ENCODE peak calls at places on chromosomes 4 and X, in five cellular contexts. C is IMR-90, H is GM12878, I is K562, W is SK-N-SH. S is an unnamed sample.

GRCh38 chrX:94662665-94663064 is 988.7 kb downstream of the FAM133A start:
- DNase-seq in C (no peak), H (no peak), I (no peak), W (no peak), S (no peak)

GRCh38 chrX:108468486-108468885 is 28.8 kb downstream of the COL4A5 start:
- DNase-seq in C (peak), H (no peak), I (no peak), W (no peak), S (no peak)

GRCh38 chrX:104318330-104319009 is 63.7 kb upstream of the ESX1 start:
- DNase-seq in C (peak), H (no peak), I (no peak), W (no peak), S (peak)

GRCh38 chr4:124279741-124280140 is 432.8 kb downstream of the ANKRD50 start:
- DNase-seq in C (no peak), H (no peak), I (no peak), W (peak), S (no peak)

GRCh38 chr4:94669672-94670664 is 87.8 kb upstream of the BMPR1B start:
- DNase-seq in C (no peak), H (no peak), I (no peak), W (no peak), S (no peak)

GRCh38 chrX:38124000-38124399 is 96.7 kb downstream of the SRPX start:
- DNase-seq in C (no peak), H (no peak), I (no peak), W (peak), S (no peak)

GRCh38 chr4:122712782-122713181 is 19.7 kb upstream of the BBS12 start:
- DNase-seq in C (peak), H (no peak), I (peak), W (no peak), S (no peak)

GRCh38 chr4:108060686-108061321 is 71.1 kb downstream of the HADH start:
- DNase-seq in C (no peak), H (no peak), I (no peak), W (no peak), S (no peak)

GRCh38 chr4:64727960-64728359 is 318.7 kb upstream of the TECRL start:
- DNase-seq in C (no peak), H (no peak), I (no peak), W (no peak), S (no peak)

GRCh38 chr4:63036159-63036866 is 1372.9 kb downstream of the TECRL start:
- DNase-seq in C (no peak), H (no peak), I (no peak), W (no peak), S (no peak)

GRCh38 chr4:25092139-25092538 is 61.4 kb upstream of the LGI2 start:
- DNase-seq in C (no peak), H (no peak), I (no peak), W (no peak), S (no peak)

GRCh38 chr4:65358914-65359313 is 311.4 kb downstream of the EPHA5 start:
- DNase-seq in C (no peak), H (no peak), I (no peak), W (no peak), S (no peak)

GRCh38 chr4:83109480-83110221 is 4.9 kb downstream of the PLAC8 start:
- DNase-seq in C (peak), H (no peak), I (no peak), W (peak), S (no peak)

GRCh38 chrX:16416588-16416987 is 233.4 kb upstream of the S100G start:
- DNase-seq in C (no peak), H (no peak), I (no peak), W (no peak), S (no peak)

GRCh38 chr4:73222466-73223257 is 35.9 kb downstream of the ANKRD17 start:
- DNase-seq in C (peak), H (peak), I (peak), W (peak), S (peak)

GRCh38 chr4:175469519-175469918 is 342.5 kb downstream of the GPM6A start:
- DNase-seq in C (peak), H (no peak), I (no peak), W (no peak), S (no peak)

GRCh38 chrX:3663576-3664290 is 49.7 kb downstream of the PRKX start:
- DNase-seq in C (no peak), H (no peak), I (no peak), W (no peak), S (no peak)

GRCh38 chr4:7515390-7515902 is 80.7 kb upstream of the PSAPL1 start:
- DNase-seq in C (no peak), H (no peak), I (no peak), W (no peak), S (peak)

GRCh38 chrX:87693204-87693603 is 175.6 kb downstream of the KLHL4 start:
- DNase-seq in C (no peak), H (no peak), I (no peak), W (no peak), S (no peak)

GRCh38 chr4:81405900-81406401 is 65.8 kb downstream of the RASGEF1B start:
- DNase-seq in C (peak), H (peak), I (peak), W (peak), S (peak)

GRCh38 chr4:106584590-106584989 is 216.0 kb upstream of the GIMD1 start:
- DNase-seq in C (peak), H (no peak), I (no peak), W (no peak), S (no peak)

GRCh38 chrX:132876509-132876837 is 82.0 kb downstream of the HS6ST2 start:
- DNase-seq in C (no peak), H (no peak), I (no peak), W (no peak), S (no peak)

GRCh38 chr4:2044542-2045517 is 14.3 kb upstream of the NAT8L start:
- DNase-seq in C (no peak), H (no peak), I (no peak), W (no peak), S (no peak)

DNA sequence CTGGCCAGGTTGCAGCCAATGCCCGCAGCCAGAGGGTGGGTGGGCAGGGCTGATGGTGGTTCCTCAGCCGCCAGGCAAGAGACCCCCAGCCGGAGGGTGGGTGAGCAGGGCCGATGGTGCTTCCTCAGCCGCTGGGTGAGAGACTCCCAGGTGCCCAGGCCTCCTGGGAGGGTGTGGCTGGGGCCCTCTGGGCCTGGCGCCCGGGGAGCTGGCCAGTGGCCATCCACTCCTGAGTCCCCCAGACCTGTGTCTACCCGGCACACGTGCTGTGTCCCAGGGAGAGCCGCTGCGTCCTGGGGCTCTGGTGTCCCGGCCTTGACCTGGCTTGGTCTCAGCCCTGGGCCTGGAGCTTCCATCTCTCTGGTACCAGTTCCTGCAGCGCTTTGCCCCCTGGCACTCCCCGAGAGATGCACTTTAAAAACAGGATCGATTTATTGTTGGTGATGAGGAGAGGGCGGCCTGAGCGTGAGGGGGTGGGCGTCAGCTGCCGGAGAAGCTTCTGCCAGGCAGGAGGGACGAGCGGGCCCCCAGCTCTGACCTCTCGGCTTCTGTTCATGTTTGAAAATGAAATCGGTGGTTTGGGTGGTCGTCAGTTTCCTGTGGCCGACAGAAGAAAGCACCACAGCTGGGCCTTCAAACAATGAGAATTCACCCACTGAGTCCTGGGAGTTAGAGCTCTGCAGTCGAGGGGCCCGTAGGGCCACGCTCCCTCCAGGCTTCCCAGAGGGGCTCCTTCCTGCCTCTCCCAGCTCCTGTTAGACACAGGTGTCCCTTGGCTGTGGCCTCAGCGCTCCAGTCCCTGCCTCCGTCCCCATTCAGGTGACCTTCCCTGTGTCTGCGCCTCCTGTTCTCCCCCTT is 6.5 kb downstream of the DOK7 start:
- DNase-seq in C (no peak), H (no peak), I (no peak), W (no peak), S (no peak)
- TF ChIP-seq MXI1 in C (no peak), H (no peak), I (no peak), W (no peak), S (no peak)

GRCh38 chr4:161767116-161767515 is 396.7 kb downstream of the FSTL5 start:
- DNase-seq in C (peak), H (no peak), I (no peak), W (no peak), S (no peak)

GRCh38 chr4:161762796-161763195 is 401.0 kb downstream of the FSTL5 start:
- DNase-seq in C (peak), H (no peak), I (no peak), W (no peak), S (no peak)
- TF ChIP-seq MXI1 in C (no peak), H (no peak), I (no peak), W (no peak), S (no peak)

GRCh38 chr4:88600129-88600849 is 8.0 kb downstream of the HERC3 start:
- DNase-seq in C (peak), H (no peak), I (no peak), W (no peak), S (no peak)
- TF ChIP-seq MXI1 in C (no peak), H (no peak), I (no peak), W (no peak), S (no peak)

GRCh38 chr4:155609455-155610059 is 57.1 kb upstream of the GUCY1A1 start:
- DNase-seq in C (peak), H (no peak), I (no peak), W (no peak), S (no peak)

GRCh38 chr4:155604718-155605601 is 61.7 kb upstream of the GUCY1A1 start:
- DNase-seq in C (peak), H (no peak), I (no peak), W (no peak), S (no peak)

GRCh38 chr4:155612074-155612473 is 54.6 kb upstream of the GUCY1A1 start:
- DNase-seq in C (no peak), H (no peak), I (no peak), W (no peak), S (no peak)

GRCh38 chr4:155610143-155610542 is 56.5 kb upstream of the GUCY1A1 start:
- DNase-seq in C (no peak), H (no peak), I (no peak), W (no peak), S (no peak)

DNA sequence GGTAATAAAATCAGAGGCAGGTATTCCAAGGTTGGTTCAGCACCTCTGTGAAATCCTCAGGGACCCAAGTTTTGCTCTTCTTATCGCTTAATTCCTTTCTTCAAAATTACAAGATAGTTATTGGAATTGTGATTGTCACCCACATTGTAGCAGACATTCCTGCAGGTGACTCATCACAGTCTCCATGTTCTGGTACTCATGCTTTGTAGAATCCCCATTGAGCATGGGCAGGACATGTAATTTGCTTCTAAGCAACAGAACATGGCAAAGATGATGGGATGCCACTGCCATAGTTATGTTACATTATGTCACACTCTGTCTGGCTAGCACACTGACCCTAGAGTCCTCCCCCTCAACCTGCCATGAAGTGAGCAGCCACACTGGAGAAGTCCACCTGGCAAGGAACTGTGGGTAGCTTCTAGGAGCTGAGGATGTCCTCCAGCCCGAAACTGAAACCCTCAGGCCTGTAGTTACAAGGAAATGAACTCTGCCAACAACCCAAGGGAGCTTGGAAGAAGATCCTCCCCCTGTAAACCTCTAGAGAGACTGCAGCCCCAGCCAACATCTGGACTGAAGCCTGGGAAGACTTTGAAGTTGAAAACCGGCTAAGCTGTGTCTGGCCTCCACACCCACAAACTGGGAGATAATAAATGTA is 58.3 kb upstream of the GUCY1A1 start:
- DNase-seq in C (peak), H (no peak), I (no peak), W (no peak), S (no peak)
- TF ChIP-seq MXI1 in C (no peak), H (no peak), I (no peak), W (no peak), S (no peak)

GRCh38 chrX:77597090-77597489 is 149.9 kb downstream of the FGF16 start:
- DNase-seq in C (peak), H (no peak), I (no peak), W (peak), S (no peak)
- TF ChIP-seq MXI1 in C (no peak), H (no peak), I (no peak), W (no peak), S (no peak)

DNA sequence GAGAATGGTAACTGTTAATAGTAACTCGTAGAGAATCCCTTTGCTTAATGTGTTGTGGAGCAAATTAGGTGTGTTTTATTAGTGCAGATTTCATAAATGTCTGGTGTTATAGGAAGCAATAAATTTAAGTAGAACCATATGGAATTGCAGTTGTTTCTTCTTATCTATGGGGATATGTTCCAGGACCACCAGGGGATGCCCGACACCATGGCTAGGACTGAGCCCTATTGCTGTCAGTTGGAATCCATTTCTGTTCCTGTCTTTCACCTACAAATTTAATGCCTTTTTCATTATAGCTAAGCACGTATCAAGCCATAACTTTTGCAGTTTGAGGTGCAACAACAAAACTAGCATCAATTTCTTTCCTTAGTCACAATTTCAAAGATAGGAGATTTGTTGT is 72.5 kb downstream of the DDIT4L start:
- DNase-seq in C (no peak), H (no peak), I (no peak), W (peak), S (no peak)
- TF ChIP-seq MXI1 in C (no peak), H (no peak), I (no peak), W (no peak), S (no peak)

GRCh38 chr4:105075045-105075444 is 71.6 kb upstream of the TET2 start:
- DNase-seq in C (no peak), H (no peak), I (no peak), W (no peak), S (no peak)
- TF ChIP-seq MXI1 in C (no peak), H (no peak), I (no peak), W (no peak), S (no peak)

GRCh38 chr4:38872620-38873019 is 5.0 kb downstream of the FAM114A1 start:
- DNase-seq in C (peak), H (no peak), I (peak), W (no peak), S (peak)
- TF ChIP-seq MXI1 in C (peak), H (no peak), I (no peak), W (no peak), S (peak)